ENCODE peak calls at places on chromosomes 3 and 15, in seven cellular contexts. F is AG04450; G is K562; J is vagina; L is left ventricle myocardium inferior; C is CD8-positive, alpha-beta memory T cell; S is WERI-Rb-1. R is an unnamed sample.

GRCh38 chr15:35383511-35383910 is 162.5 kb downstream of the DPH6 start:
- DNase-seq in F (no peak), G (no peak), C (no peak), S (no peak), L (no peak), J (no peak), R (no peak)

GRCh38 chr3:27368831-27369607 is at the start of gene NEK10:
- DNase-seq in L (peak), J (no peak), C (peak), F (peak), G (peak), S (peak), R (no peak)

GRCh38 chr3:126315916-126316514 is 41.2 kb downstream of the KLF15 start:
- DNase-seq in C (no peak), F (no peak), G (no peak), S (no peak), L (no peak), J (peak), R (no peak)

GRCh38 chr3:163951397-163951987 is 1126.8 kb downstream of the SI start:
- DNase-seq in G (no peak), S (no peak), L (no peak), C (no peak), F (no peak), J (no peak), R (no peak)

GRCh38 chr3:187741403-187742350 is 3.6 kb downstream of the BCL6 start:
- DNase-seq in S (peak), C (peak), L (peak), G (peak), F (no peak), J (peak), R (no peak)

GRCh38 chr3:197809356-197810020 is 18.4 kb downstream of the LRCH3 start:
- DNase-seq in G (no peak), F (no peak), J (no peak), S (no peak), L (no peak), C (no peak), R (peak)

GRCh38 chr15:89967892-89968291 is 33.2 kb upstream of the ZNF710 start:
- DNase-seq in G (no peak), F (no peak), L (no peak), C (no peak), J (no peak), S (no peak), R (no peak)

GRCh38 chr3:18124501-18124900 is 300.6 kb downstream of the SATB1 start:
- DNase-seq in C (no peak), G (peak), L (no peak), S (no peak), F (peak), J (no peak), R (peak)

GRCh38 chr15:54815546-54815945 is 381.2 kb downstream of the RSL24D1 start:
- DNase-seq in G (no peak), L (no peak), F (no peak), C (no peak), S (no peak), J (no peak), R (no peak)

GRCh38 chr15:27123808-27124207 is 152.8 kb downstream of the GABRG3 start:
- DNase-seq in G (peak), J (no peak), S (no peak), F (no peak), C (no peak), L (no peak), R (no peak)

GRCh38 chr15:93460717-93461116 is 371.7 kb upstream of the RGMA start:
- DNase-seq in G (no peak), L (no peak), S (no peak), F (no peak), C (no peak), J (no peak), R (no peak)

GRCh38 chr15:68383161-68384074 is 48.5 kb downstream of the ITGA11 start:
- DNase-seq in F (no peak), G (peak), J (no peak), L (no peak), S (peak), C (no peak), R (no peak)

GRCh38 chr3:161549251-161549650 is 52.6 kb downstream of the OTOL1 start:
- DNase-seq in L (no peak), G (no peak), J (no peak), S (no peak), C (no peak), F (no peak), R (no peak)

GRCh38 chr15:51144021-51144532 is 49.4 kb upstream of the TNFAIP8L3 start:
- DNase-seq in F (peak), J (no peak), L (no peak), S (no peak), G (peak), C (no peak), R (no peak)

GRCh38 chr3:190012784-190013183 is 107.9 kb downstream of the P3H2 start:
- DNase-seq in J (no peak), F (no peak), L (no peak), C (no peak), S (no peak), G (no peak), R (no peak)

GRCh38 chr3:176767385-176767784 is 429.9 kb downstream of the TBL1XR1 start:
- DNase-seq in G (no peak), J (no peak), S (no peak), F (peak), C (no peak), L (no peak), R (peak)

GRCh38 chr3:45212095-45212468 is 14.0 kb downstream of the TMEM158 start:
- DNase-seq in C (no peak), G (no peak), L (no peak), S (no peak), J (no peak), F (no peak), R (no peak)

GRCh38 chr3:9770276-9770812 is 597 bp upstream of the CAMK1 start:
- DNase-seq in F (no peak), L (peak), C (no peak), J (peak), G (no peak), S (no peak), R (no peak)

GRCh38 chr3:32897202-32897601 is 54.2 kb upstream of the CCR4 start:
- DNase-seq in G (no peak), J (no peak), S (no peak), L (no peak), F (no peak), C (no peak), R (no peak)

GRCh38 chr15:22952826-22953579 is 27.2 kb downstream of the CYFIP1 start:
- DNase-seq in F (no peak), C (no peak), L (no peak), S (no peak), G (no peak), J (no peak), R (no peak)
- H3K4me3 ChIP-seq in F (no peak), C (no peak), L (no peak), S (no peak), G (no peak), J (no peak), R (no peak)

DNA sequence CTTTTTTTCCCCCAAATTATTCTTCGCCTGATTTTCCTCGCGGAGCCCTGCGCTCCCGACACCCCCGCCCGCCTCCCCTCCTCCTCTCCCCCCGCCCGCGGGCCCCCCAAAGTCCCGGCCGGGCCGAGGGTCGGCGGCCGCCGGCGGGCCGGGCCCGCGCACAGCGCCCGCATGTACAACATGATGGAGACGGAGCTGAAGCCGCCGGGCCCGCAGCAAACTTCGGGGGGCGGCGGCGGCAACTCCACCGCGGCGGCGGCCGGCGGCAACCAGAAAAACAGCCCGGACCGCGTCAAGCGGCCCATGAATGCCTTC is 422 bp downstream of the SOX2 start:
- DNase-seq in S (no peak), G (no peak), C (no peak), J (no peak), L (no peak), F (no peak), R (no peak)
- H3K4me3 ChIP-seq in S (peak), G (no peak), C (no peak), J (peak), L (peak), F (no peak), R (peak)

GRCh38 chr3:185561958-185562357 is 9.6 kb upstream of the LIPH start:
- DNase-seq in C (no peak), L (no peak), S (no peak), J (no peak), F (no peak), G (no peak), R (no peak)

GRCh38 chr3:185561374-185561943 is 9.1 kb upstream of the LIPH start:
- DNase-seq in F (no peak), G (no peak), S (no peak), L (peak), J (no peak), C (no peak), R (no peak)

GRCh38 chr3:185559706-185560090 is 7.3 kb upstream of the LIPH start:
- DNase-seq in S (no peak), J (no peak), F (no peak), L (no peak), C (no peak), G (no peak), R (no peak)

GRCh38 chr3:185558395-185558794 is 6.0 kb upstream of the LIPH start:
- DNase-seq in L (no peak), S (no peak), F (no peak), J (no peak), G (peak), C (no peak), R (no peak)

GRCh38 chr3:185560676-185561075 is 8.3 kb upstream of the LIPH start:
- DNase-seq in C (no peak), G (no peak), S (no peak), J (no peak), F (no peak), L (no peak), R (no peak)
- H3K4me3 ChIP-seq in C (no peak), G (no peak), S (no peak), J (no peak), F (no peak), L (no peak), R (no peak)

DNA sequence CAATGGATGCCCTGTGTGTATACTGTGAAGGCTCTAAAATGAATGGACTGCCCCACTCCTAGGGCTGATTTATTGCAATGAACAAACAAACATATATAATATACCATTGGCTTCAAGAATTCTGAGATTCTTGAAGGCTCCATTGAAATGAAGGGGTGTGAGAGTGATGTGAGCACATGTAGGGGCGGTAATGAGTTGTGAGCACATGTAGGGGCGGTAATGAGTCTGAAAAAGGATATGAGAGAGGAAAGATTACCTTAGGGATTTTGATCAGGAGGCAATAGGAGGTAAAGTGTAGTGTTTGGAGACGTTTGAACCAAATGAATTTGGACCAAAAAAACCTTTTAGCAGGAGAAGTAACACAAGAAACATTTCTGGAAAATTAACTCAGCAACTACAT is 3.7 kb downstream of the FAM162A start:
- DNase-seq in C (no peak), L (no peak), G (no peak), S (no peak), J (no peak), F (no peak), R (no peak)
- H3K4me3 ChIP-seq in C (no peak), L (no peak), G (no peak), S (no peak), J (no peak), F (no peak), R (no peak)

GRCh38 chr15:48331796-48332641 is 790 bp downstream of the DUT start:
- DNase-seq in S (peak), C (peak), L (peak), J (peak), G (peak), F (no peak), R (no peak)
- H3K4me3 ChIP-seq in S (peak), C (peak), L (peak), J (peak), G (peak), F (peak), R (peak)

DNA sequence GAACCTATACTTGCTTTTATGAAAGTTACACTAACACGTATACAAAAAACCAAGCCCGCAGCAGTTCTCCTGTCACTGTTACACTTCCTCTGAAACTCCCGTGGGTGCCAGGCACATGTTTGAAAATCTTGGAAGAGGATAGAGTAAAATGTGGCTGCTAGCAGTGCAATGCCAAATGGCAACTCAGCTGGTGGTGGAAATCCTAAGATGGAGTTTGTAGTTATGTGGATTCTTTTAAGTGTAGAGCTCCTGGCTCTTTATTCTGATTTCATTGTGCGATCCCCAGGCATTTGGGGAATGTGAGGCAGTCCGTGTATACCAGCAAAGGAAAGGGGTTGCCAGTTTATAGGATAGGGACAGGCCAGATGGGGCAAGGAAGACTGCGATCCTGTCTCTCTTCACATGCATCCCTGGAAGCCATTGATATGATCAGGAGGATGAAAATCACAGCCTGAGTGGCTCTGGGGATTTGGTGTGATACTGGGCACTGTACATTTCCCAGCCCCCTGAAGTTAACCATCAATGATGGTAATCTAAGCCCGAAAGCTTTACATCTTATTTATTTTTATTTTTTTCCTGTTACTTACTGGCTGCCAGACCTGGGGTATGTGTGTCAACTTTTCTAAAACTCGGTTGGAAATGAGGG is 1.1 kb downstream of the STAC start:
- DNase-seq in G (no peak), L (no peak), S (no peak), C (no peak), F (no peak), J (no peak), R (no peak)
- H3K4me3 ChIP-seq in G (no peak), L (peak), S (no peak), C (no peak), F (peak), J (peak), R (peak)

DNA sequence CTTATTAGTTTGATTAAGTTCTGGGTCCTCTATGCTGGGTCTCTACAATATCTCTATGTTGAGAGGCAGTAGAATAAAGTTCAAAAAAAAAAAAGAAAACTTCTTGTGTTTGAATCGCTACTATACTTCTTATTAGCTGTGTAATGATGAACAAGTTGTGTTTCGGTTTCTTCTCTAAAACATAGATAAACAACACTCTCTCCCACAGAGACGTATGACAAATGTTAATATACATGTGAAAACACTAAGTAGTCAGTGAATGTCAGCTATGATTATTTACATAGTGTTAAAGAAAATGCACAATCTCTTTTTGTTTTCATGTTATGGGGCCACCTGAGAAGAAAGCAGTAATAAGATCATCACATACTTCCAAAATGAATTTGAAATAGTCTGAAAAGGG is 45.3 kb downstream of the ACAP2 start:
- DNase-seq in G (no peak), C (no peak), J (no peak), F (no peak), L (no peak), S (no peak), R (no peak)
- H3K4me3 ChIP-seq in G (no peak), C (no peak), J (no peak), F (no peak), L (no peak), S (no peak), R (no peak)

GRCh38 chr3:14389133-14390115 is 13.0 kb upstream of the SLC6A6 start:
- DNase-seq in C (no peak), S (no peak), F (no peak), J (no peak), L (no peak), G (no peak), R (no peak)

GRCh38 chr3:14391033-14391432 is 11.4 kb upstream of the SLC6A6 start:
- DNase-seq in L (peak), J (no peak), F (peak), S (no peak), C (no peak), G (peak), R (peak)

GRCh38 chr3:14383753-14384152 is 18.7 kb upstream of the SLC6A6 start:
- DNase-seq in G (no peak), F (no peak), L (no peak), J (no peak), C (no peak), S (no peak), R (no peak)

GRCh38 chr3:14388200-14388599 is 14.2 kb upstream of the SLC6A6 start:
- DNase-seq in F (no peak), L (no peak), S (no peak), C (no peak), G (no peak), J (no peak), R (no peak)

GRCh38 chr3:14386254-14386653 is 16.2 kb upstream of the SLC6A6 start:
- DNase-seq in C (no peak), G (no peak), L (no peak), J (no peak), S (no peak), F (no peak), R (no peak)
- H3K4me3 ChIP-seq in C (no peak), G (no peak), L (no peak), J (no peak), S (no peak), F (no peak), R (no peak)

GRCh38 chr3:151839313-151839631 is 25.4 kb downstream of the AADAC start:
- DNase-seq in S (no peak), J (no peak), C (no peak), F (no peak), L (no peak), G (no peak), R (no peak)

GRCh38 chr3:151837057-151837456 is 23.1 kb downstream of the AADAC start:
- DNase-seq in J (no peak), S (peak), L (no peak), C (no peak), G (peak), F (peak), R (peak)

GRCh38 chr3:151835751-151836550 is 22.0 kb downstream of the AADAC start:
- DNase-seq in L (no peak), J (no peak), C (no peak), F (peak), S (no peak), G (no peak), R (no peak)

GRCh38 chr3:151841801-151842200 is 27.9 kb downstream of the AADAC start:
- DNase-seq in F (no peak), L (no peak), C (no peak), J (no peak), G (no peak), S (no peak), R (no peak)

DNA sequence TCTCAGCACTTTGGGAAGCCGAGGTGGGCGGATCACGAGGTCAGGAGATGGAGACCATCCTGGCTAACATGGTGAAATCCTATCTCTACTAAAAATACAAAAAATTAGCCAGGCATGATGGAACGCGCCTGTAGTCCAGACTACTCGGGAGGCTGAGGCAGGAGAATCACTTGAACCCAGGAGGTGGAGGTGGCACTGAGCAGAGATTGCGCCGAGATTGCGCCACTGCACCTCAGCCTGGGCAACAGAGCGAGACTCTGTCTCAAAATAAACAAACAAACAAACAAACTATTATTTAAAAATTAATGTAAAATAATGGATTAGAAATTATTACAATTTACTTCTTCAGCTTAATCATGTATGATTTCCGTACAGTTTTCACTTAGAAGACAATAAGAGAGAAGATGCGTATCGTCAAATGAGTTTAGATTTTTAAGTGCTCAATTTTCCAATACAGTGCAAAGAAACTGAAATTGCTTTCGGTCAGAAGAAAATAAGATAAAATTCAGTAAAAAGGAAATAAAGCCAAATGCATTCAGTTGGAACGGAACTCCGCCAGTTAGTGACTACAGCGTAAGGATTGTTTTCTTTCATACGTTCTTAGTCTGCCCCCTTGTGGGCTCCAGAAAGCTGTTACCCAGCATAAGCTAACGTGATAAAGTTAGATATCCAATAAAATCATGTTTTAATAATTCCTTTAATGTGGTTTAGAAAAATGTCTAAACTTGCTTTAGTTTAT is 24.8 kb downstream of the AADAC start:
- DNase-seq in J (no peak), L (no peak), G (peak), C (no peak), F (peak), S (peak), R (no peak)
- H3K4me3 ChIP-seq in J (peak), L (peak), G (no peak), C (no peak), F (no peak), S (no peak), R (no peak)